ENCODE peak calls at places on chromosomes 4 and X, in nine cellular contexts. A is epithelial cell of esophagus, I is AG20443, E is Ammon's horn, X is C1 segment of cervical spinal cord, M is tibial artery, V is neural progenitor cell, Q is right cardiac atrium, J is AG04449. N is an unnamed sample.

GRCh38 chrX:106959897-106960296 is 39.7 kb downstream of the CLDN2 start:
- DNase-seq in A (peak), I (peak), E (peak), X (no peak), M (no peak), V (peak), Q (no peak), J (no peak), N (peak)

GRCh38 chrX:3244955-3245354 is 101.5 kb downstream of the MXRA5 start:
- DNase-seq in A (peak), I (no peak), E (no peak), X (no peak), M (no peak), V (no peak), Q (no peak), J (no peak), N (no peak)

GRCh38 chr4:14977836-14978235 is 24.4 kb upstream of the CPEB2 start:
- DNase-seq in A (no peak), I (no peak), E (no peak), X (no peak), M (no peak), V (no peak), Q (no peak), J (no peak), N (no peak)

GRCh38 chr4:117474987-117475386 is 389.6 kb upstream of the TRAM1L1 start:
- DNase-seq in A (peak), I (no peak), E (no peak), X (no peak), M (no peak), V (no peak), Q (no peak), J (no peak), N (no peak)

GRCh38 chrX:154986826-154987575 is 35.5 kb downstream of the F8 start:
- DNase-seq in A (no peak), I (no peak), E (no peak), X (no peak), M (no peak), V (no peak), Q (no peak), J (no peak), N (peak)

GRCh38 chrX:68432648-68433047 is 647 bp downstream of the OPHN1 start:
- DNase-seq in A (peak), I (peak), E (no peak), X (no peak), M (no peak), V (no peak), Q (no peak), J (no peak), N (no peak)

GRCh38 chr4:145937990-145938611 is 522 bp downstream of the ZNF827 start:
- DNase-seq in A (peak), I (peak), E (peak), X (no peak), M (no peak), V (peak), Q (no peak), J (no peak), N (peak)

GRCh38 chr4:29046166-29046565 is 1674.0 kb upstream of the PCDH7 start:
- DNase-seq in A (no peak), I (peak), E (peak), X (no peak), M (no peak), V (peak), Q (no peak), J (no peak), N (peak)

GRCh38 chrX:53072418-53073114 is 9.6 kb upstream of the TSPYL2 start:
- DNase-seq in A (no peak), I (no peak), E (no peak), X (no peak), M (no peak), V (no peak), Q (no peak), J (no peak), N (peak)

GRCh38 chr4:22047793-22048192 is 99.2 kb upstream of the KCNIP4 start:
- DNase-seq in A (no peak), I (no peak), E (no peak), X (no peak), M (no peak), V (no peak), Q (no peak), J (no peak), N (no peak)

GRCh38 chr4:7332216-7333023 is 102.3 kb downstream of the PSAPL1 start:
- DNase-seq in A (no peak), I (peak), E (no peak), X (no peak), M (no peak), V (no peak), Q (peak), J (no peak), N (no peak)

N was measured in pons.